ENCODE peak calls at places on chromosomes 5 and 9, in seven cellular contexts. M, F, S, E, G, Z and I are unnamed samples.

GRCh38 chr9:135084262-135084661 is 3.2 kb upstream of the OLFM1 start:
- DNase-seq in S (no peak), M (no peak), Z (no peak), E (no peak), F (no peak), G (no peak), I (no peak)

GRCh38 chr5:95841914-95842812 is 19.6 kb upstream of the GLRX start:
- DNase-seq in F (no peak), E (peak), M (no peak), G (no peak), S (peak), Z (no peak), I (peak)

GRCh38 chr5:179340465-179340864 is 4.8 kb downstream of the ADAMTS2 start:
- DNase-seq in E (no peak), M (no peak), G (no peak), F (no peak), S (no peak), Z (no peak), I (no peak)

GRCh38 chr5:90533794-90534193 is 4.4 kb upstream of the LYSMD3 start:
- DNase-seq in Z (no peak), F (no peak), G (no peak), S (no peak), M (no peak), E (no peak), I (no peak)

GRCh38 chr9:121634800-121635261 is 16.6 kb upstream of the DAB2IP start:
- DNase-seq in M (no peak), G (no peak), F (no peak), Z (no peak), S (no peak), E (no peak), I (no peak)

GRCh38 chr5:34524123-34524522 is 132.0 kb upstream of the RAI14 start:
- DNase-seq in S (no peak), G (no peak), F (no peak), Z (no peak), M (no peak), E (peak), I (no peak)

GRCh38 chr5:62273691-62274090 is 32.3 kb upstream of the KIF2A start:
- DNase-seq in E (no peak), G (no peak), S (no peak), Z (no peak), F (no peak), M (no peak), I (no peak)

GRCh38 chr9:133659566-133659965 is 23.4 kb downstream of the DBH start:
- DNase-seq in G (no peak), Z (no peak), E (no peak), S (no peak), M (no peak), F (no peak), I (no peak)

GRCh38 chr5:138110266-138110963 is 26.6 kb downstream of the WNT8A start:
- DNase-seq in M (no peak), S (no peak), F (no peak), Z (no peak), G (no peak), E (no peak), I (no peak)